ENCODE peak calls at places on chromosome 1, in six cellular contexts. U is hepatocyte, V is PC-9, W is OCI-LY7, Q is PC-3, O is fibroblast of lung. Y is an unnamed sample.

GRCh38 chr1:214912127-214912526 is 170.4 kb upstream of the KCNK2 start:
- DNase-seq in V (no peak), O (peak), W (no peak), Q (no peak), U (no peak), Y (no peak)

GRCh38 chr1:16009030-16009460 is 5.0 kb downstream of the SRARP start:
- DNase-seq in O (peak), W (peak), Q (peak), V (peak), U (peak), Y (peak)

GRCh38 chr1:40232444-40232843 is 15.3 kb upstream of the TMCO2 start:
- DNase-seq in O (no peak), Q (no peak), V (no peak), W (peak), U (no peak), Y (no peak)

GRCh38 chr1:36981771-36982622 is 52.3 kb downstream of the GRIK3 start:
- DNase-seq in W (no peak), O (no peak), U (no peak), V (no peak), Q (no peak), Y (no peak)

GRCh38 chr1:5998906-5999301 is 6.7 kb upstream of the NPHP4 start:
- DNase-seq in W (no peak), O (no peak), V (no peak), Q (no peak), U (no peak), Y (no peak)

GRCh38 chr1:90718411-90719320 is 1.6 kb upstream of the BARHL2 start:
- DNase-seq in Q (no peak), U (no peak), O (no peak), W (no peak), V (no peak), Y (peak)

GRCh38 chr1:61504840-61505239 is 220.1 kb downstream of the TM2D1 start:
- DNase-seq in W (no peak), Q (peak), O (peak), U (no peak), V (peak), Y (no peak)

GRCh38 chr1:56331892-56332567 is 247.3 kb downstream of the PLPP3 start:
- DNase-seq in W (no peak), U (peak), O (peak), Q (peak), V (no peak), Y (peak)

GRCh38 chr1:44786138-44786840 is 1.7 kb downstream of the BEST4 start:
- DNase-seq in W (peak), O (peak), U (peak), Q (peak), V (peak), Y (peak)

GRCh38 chr1:232833966-232834535 is 28.8 kb downstream of the MAP10 start:
- DNase-seq in V (no peak), Q (no peak), O (peak), U (no peak), W (no peak), Y (no peak)

GRCh38 chr1:98468111-98468717 is 193.3 kb upstream of the SNX7 start:
- DNase-seq in Q (peak), V (peak), W (peak), U (peak), O (peak), Y (no peak)

GRCh38 chr1:228488107-228488817 is 1.1 kb downstream of the RNF187 start:
- DNase-seq in U (peak), Q (no peak), O (no peak), W (peak), V (no peak), Y (no peak)

GRCh38 chr1:228488818-228489674 is 1.9 kb downstream of the RNF187 start:
- DNase-seq in U (no peak), V (no peak), W (peak), Q (no peak), O (no peak), Y (no peak)

GRCh38 chr1:228490120-228491078 is 3.2 kb downstream of the RNF187 start:
- DNase-seq in O (no peak), Q (peak), U (no peak), W (peak), V (no peak), Y (no peak)

GRCh38 chr1:228486596-228487335 is 416 bp upstream of the RNF187 start:
- DNase-seq in W (peak), U (peak), Q (peak), V (peak), O (peak), Y (peak)

DNA sequence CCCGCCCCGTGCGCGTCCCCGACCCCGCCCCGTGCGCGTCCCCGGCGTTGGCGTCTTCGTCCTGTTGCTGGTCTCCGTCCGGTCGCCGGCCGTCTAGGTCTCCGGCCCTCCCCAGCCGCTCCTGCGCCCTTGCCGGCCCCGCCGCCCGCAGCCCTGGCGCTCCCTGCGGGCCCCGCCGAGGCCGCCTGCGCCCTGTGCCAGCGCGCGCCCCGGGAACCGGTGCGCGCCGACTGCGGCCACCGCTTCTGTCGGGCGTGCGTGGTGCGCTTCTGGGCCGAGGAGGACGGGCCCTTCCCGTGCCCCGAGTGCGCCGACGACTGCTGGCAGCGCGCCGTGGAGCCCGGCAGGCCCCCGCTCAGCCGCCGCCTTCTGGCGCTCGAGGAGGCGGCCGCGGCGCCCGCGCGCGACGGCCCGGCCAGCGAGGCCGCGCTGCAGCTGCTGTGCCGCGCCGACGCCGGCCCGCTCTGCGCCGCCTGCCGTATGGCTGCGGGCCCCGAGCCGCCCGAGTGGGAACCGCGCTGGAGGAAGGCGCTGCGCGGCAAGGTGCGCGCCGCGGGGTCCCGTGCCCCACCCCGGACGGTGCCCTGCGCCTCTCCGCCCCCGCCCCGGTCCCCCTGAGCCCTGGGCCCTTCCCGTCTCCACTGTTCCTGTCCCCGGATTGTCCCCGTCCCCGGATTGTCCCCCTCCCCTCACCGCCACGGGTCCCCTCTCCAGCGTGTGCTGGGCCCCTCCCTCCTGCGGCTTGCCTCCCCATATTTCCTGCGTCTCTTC is at the start of gene RNF187:
- DNase-seq in O (no peak), W (no peak), Q (peak), V (no peak), U (peak), Y (no peak)
- H2AFZ ChIP-seq in O (peak), W (peak), Q (peak), V (peak), U (peak), Y (peak)

GRCh38 chr1:50023292-50024159 is at the start of gene AGBL4:
- DNase-seq in W (no peak), Q (peak), U (no peak), O (peak), V (no peak), Y (peak)
- H3K27ac ChIP-seq in W (no peak), Q (no peak), U (no peak), O (no peak), V (no peak), Y (no peak)

DNA sequence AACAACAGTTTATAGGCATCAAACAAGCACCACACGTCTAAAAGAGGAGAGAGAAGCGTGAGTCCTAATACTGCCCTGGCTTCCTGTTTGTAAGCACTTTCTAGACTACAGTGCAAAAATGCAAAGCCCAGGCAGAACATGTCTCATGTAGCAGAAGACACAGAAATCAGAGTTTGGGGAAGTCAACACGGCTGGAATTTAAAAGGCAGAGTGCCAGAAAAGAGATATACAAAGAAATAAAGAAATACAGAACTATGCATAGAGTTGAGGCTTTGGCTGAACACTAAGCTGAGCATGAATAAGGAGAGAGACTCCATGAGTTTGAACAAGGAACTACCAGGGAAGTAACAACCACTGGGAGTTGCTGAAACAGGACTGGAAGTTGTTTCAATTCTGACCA is 566.6 kb upstream of the NR5A2 start:
- DNase-seq in W (no peak), V (no peak), U (no peak), O (peak), Q (no peak), Y (no peak)
- H2AFZ ChIP-seq in W (no peak), V (peak), U (no peak), O (peak), Q (no peak), Y (peak)

GRCh38 chr1:52603301-52603675 is 1.1 kb downstream of the GPX7 start:
- DNase-seq in Q (no peak), W (no peak), O (no peak), U (no peak), V (no peak), Y (no peak)
- H3K27ac ChIP-seq in Q (no peak), W (no peak), O (no peak), U (peak), V (no peak), Y (peak)

GRCh38 chr1:94462606-94463005 is 44.4 kb downstream of the ABCD3 start:
- DNase-seq in U (no peak), W (no peak), V (no peak), O (no peak), Q (no peak), Y (no peak)

DNA sequence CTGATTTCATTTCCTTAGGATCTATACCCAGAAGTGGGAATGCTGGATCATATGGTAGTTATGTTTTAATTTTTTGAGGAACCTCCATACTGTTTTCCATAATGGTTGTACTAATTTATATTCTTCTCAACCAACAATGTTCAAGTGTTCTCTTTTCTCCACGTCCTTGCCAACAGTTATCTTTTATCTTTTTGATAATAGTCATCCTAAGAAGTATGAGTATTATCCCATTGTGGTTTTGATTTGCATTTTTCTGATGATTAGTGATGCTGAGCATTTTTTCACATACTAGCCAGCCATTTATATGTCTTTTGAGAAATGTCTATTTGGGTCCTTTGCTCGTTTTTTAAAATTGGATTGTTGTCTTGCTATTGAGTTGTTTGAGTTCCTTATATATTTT is 38.5 kb downstream of the ABCD3 start:
- DNase-seq in O (peak), V (no peak), Q (no peak), U (no peak), W (no peak), Y (no peak)
- H2AFZ ChIP-seq in O (no peak), V (no peak), Q (no peak), U (no peak), W (no peak), Y (no peak)

Y was measured in osteoblast.